ENCODE peak calls at places on chromosomes 1 and 21, in five cellular contexts. One of them, this sample, is unnamed.

GRCh38 chr1:21337931-21338567 is 47.8 kb upstream of the ECE1 start:
- DNase-seq in fibroblast of pulmonary artery: peak
- DNase-seq in pancreas: peak
- DNase-seq in activated B cell treated with CpG ODN at 0.5 μM for 24 hours: no peak
- DNase-seq in adrenal gland: peak
- DNase-seq in this sample: peak

GRCh38 chr1:181090653-181091126 is 2.2 kb downstream of the IER5 start:
- DNase-seq in adrenal gland: no peak
- DNase-seq in fibroblast of pulmonary artery: no peak
- DNase-seq in activated B cell treated with CpG ODN at 0.5 μM for 24 hours: no peak
- DNase-seq in pancreas: no peak
- DNase-seq in this sample: peak

GRCh38 chr1:241396747-241397691 is 40.0 kb upstream of the RGS7 start:
- DNase-seq in pancreas: no peak
- DNase-seq in adrenal gland: no peak
- DNase-seq in fibroblast of pulmonary artery: no peak
- DNase-seq in activated B cell treated with CpG ODN at 0.5 μM for 24 hours: no peak
- DNase-seq in this sample: peak

GRCh38 chr1:86110451-86111129 is 46.0 kb downstream of the COL24A1 start:
- DNase-seq in pancreas: peak
- DNase-seq in activated B cell treated with CpG ODN at 0.5 μM for 24 hours: no peak
- DNase-seq in fibroblast of pulmonary artery: no peak
- DNase-seq in adrenal gland: no peak
- DNase-seq in this sample: no peak

GRCh38 chr1:2584822-2585317 is 1.7 kb upstream of the PRXL2B start:
- DNase-seq in pancreas: no peak
- DNase-seq in fibroblast of pulmonary artery: no peak
- DNase-seq in adrenal gland: no peak
- DNase-seq in activated B cell treated with CpG ODN at 0.5 μM for 24 hours: no peak
- DNase-seq in this sample: no peak

GRCh38 chr1:2980073-2980791 is 41.0 kb upstream of the ACTRT2 start:
- DNase-seq in pancreas: peak
- DNase-seq in adrenal gland: no peak
- DNase-seq in fibroblast of pulmonary artery: no peak
- DNase-seq in activated B cell treated with CpG ODN at 0.5 μM for 24 hours: peak
- DNase-seq in this sample: no peak

GRCh38 chr1:54495954-54496353 is 52.1 kb upstream of the ACOT11 start:
- DNase-seq in fibroblast of pulmonary artery: no peak
- DNase-seq in activated B cell treated with CpG ODN at 0.5 μM for 24 hours: no peak
- DNase-seq in pancreas: no peak
- DNase-seq in adrenal gland: no peak
- DNase-seq in this sample: no peak

GRCh38 chr21:36254106-36254941 is 65.7 kb upstream of the MORC3 start:
- DNase-seq in pancreas: no peak
- DNase-seq in activated B cell treated with CpG ODN at 0.5 μM for 24 hours: no peak
- DNase-seq in fibroblast of pulmonary artery: no peak
- DNase-seq in adrenal gland: no peak
- DNase-seq in this sample: no peak

GRCh38 chr1:55143686-55144085 is 71.5 kb downstream of the USP24 start:
- DNase-seq in activated B cell treated with CpG ODN at 0.5 μM for 24 hours: no peak
- DNase-seq in pancreas: no peak
- DNase-seq in adrenal gland: no peak
- DNase-seq in fibroblast of pulmonary artery: no peak
- DNase-seq in this sample: no peak

GRCh38 chr1:7341145-7341900 is 429.8 kb upstream of the VAMP3 start:
- DNase-seq in fibroblast of pulmonary artery: peak
- DNase-seq in adrenal gland: no peak
- DNase-seq in activated B cell treated with CpG ODN at 0.5 μM for 24 hours: no peak
- DNase-seq in pancreas: no peak
- DNase-seq in this sample: no peak

GRCh38 chr21:31493350-31493880 is 149.4 kb upstream of the TIAM1 start:
- DNase-seq in adrenal gland: no peak
- DNase-seq in fibroblast of pulmonary artery: no peak
- DNase-seq in pancreas: no peak
- DNase-seq in activated B cell treated with CpG ODN at 0.5 μM for 24 hours: no peak
- DNase-seq in this sample: no peak

GRCh38 chr1:13461977-13462376 is 51.7 kb downstream of the PRAMEF20 start:
- DNase-seq in fibroblast of pulmonary artery: peak
- DNase-seq in adrenal gland: no peak
- DNase-seq in activated B cell treated with CpG ODN at 0.5 μM for 24 hours: no peak
- DNase-seq in pancreas: no peak
- DNase-seq in this sample: peak

GRCh38 chr1:201828451-201828819 is 522 bp upstream of the IPO9 start:
- DNase-seq in adrenal gland: no peak
- DNase-seq in fibroblast of pulmonary artery: no peak
- DNase-seq in pancreas: no peak
- DNase-seq in activated B cell treated with CpG ODN at 0.5 μM for 24 hours: no peak
- DNase-seq in this sample: no peak

GRCh38 chr1:78779831-78780230 is 130.2 kb downstream of the IFI44 start:
- DNase-seq in fibroblast of pulmonary artery: peak
- DNase-seq in activated B cell treated with CpG ODN at 0.5 μM for 24 hours: no peak
- DNase-seq in pancreas: no peak
- DNase-seq in adrenal gland: no peak
- DNase-seq in this sample: no peak

GRCh38 chr1:235873045-235873444 is 6.3 kb upstream of the LYST start:
- DNase-seq in fibroblast of pulmonary artery: no peak
- DNase-seq in pancreas: no peak
- DNase-seq in adrenal gland: no peak
- DNase-seq in activated B cell treated with CpG ODN at 0.5 μM for 24 hours: no peak
- DNase-seq in this sample: no peak

GRCh38 chr21:44509539-44509938 is 30.5 kb downstream of the KRTAP10-1 start:
- DNase-seq in adrenal gland: peak
- DNase-seq in pancreas: peak
- DNase-seq in activated B cell treated with CpG ODN at 0.5 μM for 24 hours: no peak
- DNase-seq in fibroblast of pulmonary artery: no peak
- DNase-seq in this sample: peak

GRCh38 chr1:37556712-37557196 is at the start of gene DNALI1:
- DNase-seq in adrenal gland: peak
- DNase-seq in fibroblast of pulmonary artery: peak
- DNase-seq in pancreas: peak
- DNase-seq in activated B cell treated with CpG ODN at 0.5 μM for 24 hours: no peak
- DNase-seq in this sample: no peak

GRCh38 chr1:23836037-23836436 is 10.8 kb upstream of the HMGCL start:
- DNase-seq in activated B cell treated with CpG ODN at 0.5 μM for 24 hours: no peak
- DNase-seq in fibroblast of pulmonary artery: no peak
- DNase-seq in adrenal gland: no peak
- DNase-seq in pancreas: no peak
- DNase-seq in this sample: no peak

GRCh38 chr1:23837905-23838304 is 12.7 kb upstream of the HMGCL start:
- DNase-seq in adrenal gland: peak
- DNase-seq in activated B cell treated with CpG ODN at 0.5 μM for 24 hours: peak
- DNase-seq in fibroblast of pulmonary artery: no peak
- DNase-seq in pancreas: peak
- DNase-seq in this sample: no peak

GRCh38 chr1:23843644-23844043 is 18.4 kb upstream of the HMGCL start:
- DNase-seq in activated B cell treated with CpG ODN at 0.5 μM for 24 hours: no peak
- DNase-seq in fibroblast of pulmonary artery: no peak
- DNase-seq in adrenal gland: no peak
- DNase-seq in pancreas: no peak
- DNase-seq in this sample: no peak

GRCh38 chr1:23838401-23838866 is 13.2 kb upstream of the HMGCL start:
- DNase-seq in pancreas: peak
- DNase-seq in adrenal gland: peak
- DNase-seq in fibroblast of pulmonary artery: peak
- DNase-seq in activated B cell treated with CpG ODN at 0.5 μM for 24 hours: peak
- DNase-seq in this sample: peak
- TF ChIP-seq CTCF in pancreas: no peak
- TF ChIP-seq CTCF in adrenal gland: no peak
- TF ChIP-seq CTCF in fibroblast of pulmonary artery: no peak
- TF ChIP-seq CTCF in activated B cell treated with CpG ODN at 0.5 μM for 24 hours: no peak
- TF ChIP-seq CTCF in this sample: no peak

DNA sequence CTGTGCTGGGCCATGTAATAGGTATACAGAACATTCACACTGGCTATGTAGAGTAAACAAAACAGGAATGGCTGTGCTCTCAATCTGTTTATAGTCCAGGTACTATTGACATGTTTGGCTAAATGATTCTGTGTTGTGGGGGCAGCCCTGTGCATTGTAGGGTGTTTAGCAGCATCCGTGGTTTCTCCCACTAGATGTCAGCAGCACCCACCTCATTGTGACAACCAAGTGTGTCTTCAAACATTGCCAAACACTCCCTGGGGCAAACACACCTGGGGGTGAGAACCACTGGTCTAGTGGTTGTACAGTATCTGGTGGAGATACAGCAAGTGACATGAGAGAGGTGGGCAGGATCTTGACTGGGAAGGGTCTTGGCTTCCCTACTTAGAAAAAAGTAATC is 80.4 kb upstream of the SPATA6 start:
- DNase-seq in pancreas: no peak
- DNase-seq in adrenal gland: peak
- DNase-seq in activated B cell treated with CpG ODN at 0.5 μM for 24 hours: no peak
- DNase-seq in fibroblast of pulmonary artery: peak
- DNase-seq in this sample: peak
- TF ChIP-seq CTCF in pancreas: no peak
- TF ChIP-seq CTCF in adrenal gland: peak
- TF ChIP-seq CTCF in activated B cell treated with CpG ODN at 0.5 μM for 24 hours: no peak
- TF ChIP-seq CTCF in fibroblast of pulmonary artery: peak
- TF ChIP-seq CTCF in this sample: peak

DNA sequence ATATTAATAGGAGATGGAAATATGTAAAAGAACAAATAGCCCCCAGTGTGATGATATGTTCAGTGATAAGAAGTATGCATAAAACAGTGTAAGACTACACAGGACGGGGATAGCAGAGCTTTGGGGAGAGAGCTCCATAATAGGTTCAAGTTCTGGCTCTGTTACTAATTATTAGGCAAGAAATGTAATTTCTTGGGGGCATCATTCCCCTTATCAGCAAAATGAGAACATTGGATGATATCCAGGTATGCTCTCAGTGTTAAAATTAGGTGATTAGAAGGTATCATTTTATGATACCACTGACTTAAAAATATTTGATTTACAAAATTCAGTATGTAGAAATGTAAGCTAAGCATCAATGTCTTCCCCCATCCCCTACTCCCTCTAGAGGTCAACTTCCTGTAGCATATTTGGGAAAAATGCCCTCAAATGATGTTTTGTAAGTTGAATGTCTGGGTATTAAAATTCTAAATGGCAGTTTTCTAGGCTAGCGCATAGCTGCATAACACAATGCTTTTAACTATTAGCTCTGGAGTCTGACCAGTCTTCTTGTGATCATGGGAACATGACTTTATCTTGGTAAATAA is 585.7 kb upstream of the CAMK1G start:
- DNase-seq in activated B cell treated with CpG ODN at 0.5 μM for 24 hours: no peak
- DNase-seq in adrenal gland: no peak
- DNase-seq in fibroblast of pulmonary artery: peak
- DNase-seq in pancreas: no peak
- DNase-seq in this sample: peak
- TF ChIP-seq CTCF in activated B cell treated with CpG ODN at 0.5 μM for 24 hours: no peak
- TF ChIP-seq CTCF in adrenal gland: no peak
- TF ChIP-seq CTCF in fibroblast of pulmonary artery: peak
- TF ChIP-seq CTCF in pancreas: no peak
- TF ChIP-seq CTCF in this sample: peak

DNA sequence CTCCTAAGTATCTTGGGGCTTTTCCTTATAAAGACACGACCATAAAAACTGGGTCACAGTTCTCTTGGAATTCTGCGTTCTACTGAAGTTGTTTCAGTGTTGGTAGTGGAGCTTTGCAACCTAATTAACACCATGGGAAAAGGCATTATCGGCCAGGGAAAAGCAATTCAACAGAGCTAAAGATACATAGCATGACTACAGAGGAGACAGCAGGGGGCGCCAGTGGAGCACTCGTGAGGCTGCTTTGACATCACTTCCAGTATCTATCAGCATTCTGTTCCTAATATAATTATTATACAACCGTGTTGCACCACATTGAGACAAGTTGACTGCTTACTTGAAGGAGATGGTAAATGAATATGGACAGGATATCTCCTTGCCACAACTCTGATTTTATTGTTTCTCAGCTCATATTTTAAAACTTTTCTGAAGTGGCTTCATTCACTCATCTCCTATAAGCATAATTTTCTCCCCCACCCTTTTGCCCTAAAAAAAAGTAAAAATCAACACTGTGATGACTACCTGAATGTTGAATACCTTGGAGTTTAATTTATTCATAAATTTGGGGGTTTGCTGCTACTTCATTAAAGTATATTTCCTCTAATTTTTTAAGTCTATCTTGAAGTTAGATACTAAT is 39.4 kb downstream of the ZP4 start:
- DNase-seq in adrenal gland: peak
- DNase-seq in activated B cell treated with CpG ODN at 0.5 μM for 24 hours: no peak
- DNase-seq in pancreas: no peak
- DNase-seq in fibroblast of pulmonary artery: peak
- DNase-seq in this sample: peak
- TF ChIP-seq CTCF in adrenal gland: peak
- TF ChIP-seq CTCF in activated B cell treated with CpG ODN at 0.5 μM for 24 hours: no peak
- TF ChIP-seq CTCF in pancreas: no peak
- TF ChIP-seq CTCF in fibroblast of pulmonary artery: peak
- TF ChIP-seq CTCF in this sample: peak

GRCh38 chr1:116148967-116149366 is 37.8 kb downstream of the MAB21L3 start:
- DNase-seq in fibroblast of pulmonary artery: no peak
- DNase-seq in adrenal gland: no peak
- DNase-seq in activated B cell treated with CpG ODN at 0.5 μM for 24 hours: no peak
- DNase-seq in pancreas: no peak
- DNase-seq in this sample: no peak

GRCh38 chr1:116151739-116152576 is 40.8 kb downstream of the MAB21L3 start:
- DNase-seq in fibroblast of pulmonary artery: peak
- DNase-seq in pancreas: peak
- DNase-seq in activated B cell treated with CpG ODN at 0.5 μM for 24 hours: peak
- DNase-seq in adrenal gland: peak
- DNase-seq in this sample: peak

GRCh38 chr1:116147972-116148371 is 36.8 kb downstream of the MAB21L3 start:
- DNase-seq in pancreas: no peak
- DNase-seq in fibroblast of pulmonary artery: no peak
- DNase-seq in activated B cell treated with CpG ODN at 0.5 μM for 24 hours: no peak
- DNase-seq in adrenal gland: no peak
- DNase-seq in this sample: no peak

GRCh38 chr1:116152577-116152943 is 41.4 kb downstream of the MAB21L3 start:
- DNase-seq in adrenal gland: no peak
- DNase-seq in activated B cell treated with CpG ODN at 0.5 μM for 24 hours: no peak
- DNase-seq in pancreas: no peak
- DNase-seq in fibroblast of pulmonary artery: no peak
- DNase-seq in this sample: no peak

GRCh38 chr1:116150368-116150767 is 39.2 kb downstream of the MAB21L3 start:
- DNase-seq in pancreas: no peak
- DNase-seq in adrenal gland: no peak
- DNase-seq in fibroblast of pulmonary artery: no peak
- DNase-seq in activated B cell treated with CpG ODN at 0.5 μM for 24 hours: no peak
- DNase-seq in this sample: no peak
- TF ChIP-seq CTCF in pancreas: no peak
- TF ChIP-seq CTCF in adrenal gland: no peak
- TF ChIP-seq CTCF in fibroblast of pulmonary artery: no peak
- TF ChIP-seq CTCF in activated B cell treated with CpG ODN at 0.5 μM for 24 hours: no peak
- TF ChIP-seq CTCF in this sample: no peak

DNA sequence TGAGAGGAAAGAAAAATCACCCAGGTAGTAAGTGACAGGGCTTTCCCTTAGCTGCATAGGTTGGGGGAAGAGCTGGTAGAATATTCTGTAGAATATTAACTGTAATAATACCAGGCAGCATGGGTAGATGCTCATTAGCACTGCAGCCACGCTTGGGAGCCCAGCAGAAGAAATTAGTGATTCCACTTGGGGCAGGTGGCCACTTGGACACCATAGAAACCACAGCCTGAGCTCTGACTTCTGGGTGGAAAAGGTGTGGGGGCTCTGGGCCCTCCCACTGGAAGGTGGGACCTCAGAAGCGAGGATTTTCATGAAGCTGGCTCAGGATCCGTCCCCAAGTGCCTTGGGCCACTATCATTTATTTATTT is 75.4 kb upstream of the GADD45A start:
- DNase-seq in fibroblast of pulmonary artery: no peak
- DNase-seq in activated B cell treated with CpG ODN at 0.5 μM for 24 hours: no peak
- DNase-seq in pancreas: no peak
- DNase-seq in adrenal gland: no peak
- DNase-seq in this sample: no peak
- TF ChIP-seq CTCF in fibroblast of pulmonary artery: no peak
- TF ChIP-seq CTCF in activated B cell treated with CpG ODN at 0.5 μM for 24 hours: no peak
- TF ChIP-seq CTCF in pancreas: no peak
- TF ChIP-seq CTCF in adrenal gland: no peak
- TF ChIP-seq CTCF in this sample: no peak